ENCODE peak calls at places on chromosomes 2 and 18, in ten cellular contexts. Q is suprapubic skin, J is A549, A is uterus, O is stomach, L is esophagus muscularis mucosa, P is testis, K is tibial nerve, S is HCT116, Y is heart left ventricle. T is an unnamed sample.

GRCh38 chr2:73779472-73780241 is at the start of gene DUSP11:
- DNase-seq in S (peak), P (peak), Y (peak), L (peak), O (peak), A (peak), Q (peak), K (peak), J (peak), T (peak)

GRCh38 chr2:11133238-11133935 is 21.9 kb upstream of the SLC66A3 start:
- DNase-seq in S (no peak), J (no peak), Q (no peak), O (no peak), A (no peak), K (no peak), L (no peak), P (no peak), Y (no peak), T (no peak)

GRCh38 chr2:186308347-186308746 is 177.7 kb upstream of the ZC3H15 start:
- DNase-seq in S (no peak), J (no peak), K (no peak), Q (no peak), Y (no peak), O (no peak), L (no peak), P (no peak), A (no peak), T (no peak)

GRCh38 chr2:36562973-36563532 is 34.9 kb downstream of the FEZ2 start:
- DNase-seq in A (no peak), P (no peak), Q (no peak), Y (no peak), O (no peak), J (no peak), K (no peak), L (no peak), S (no peak), T (no peak)

GRCh38 chr2:7225848-7226247 is 308.6 kb downstream of the RNF144A start:
- DNase-seq in Y (no peak), J (no peak), A (no peak), L (no peak), P (no peak), O (no peak), Q (no peak), S (no peak), K (no peak), T (no peak)

GRCh38 chr2:241234066-241234790 is 45.8 kb downstream of the ANO7 start:
- DNase-seq in P (no peak), Y (peak), A (no peak), L (no peak), K (no peak), S (no peak), J (no peak), Q (no peak), O (no peak), T (no peak)

GRCh38 chr2:207113403-207113802 is 52.3 kb downstream of the KLF7 start:
- DNase-seq in K (no peak), Q (no peak), J (no peak), A (no peak), L (no peak), S (no peak), P (no peak), Y (no peak), O (no peak), T (no peak)

GRCh38 chr2:4110273-4110672 is 406.9 kb downstream of the DCDC2C start:
- DNase-seq in P (no peak), Y (no peak), O (no peak), L (peak), J (no peak), K (no peak), Q (no peak), A (no peak), S (no peak), T (no peak)

GRCh38 chr2:201350879-201351278 is 6.3 kb downstream of the FLACC1 start:
- DNase-seq in K (no peak), L (no peak), Q (no peak), Y (no peak), P (no peak), O (no peak), A (no peak), J (no peak), S (no peak), T (no peak)

GRCh38 chr18:49024808-49025361 is 74.1 kb upstream of the SMAD7 start:
- DNase-seq in Y (no peak), Q (peak), L (no peak), J (no peak), S (no peak), A (no peak), O (no peak), K (no peak), P (no peak), T (no peak)

GRCh38 chr2:196783431-196784094 is 15.9 kb downstream of the GTF3C3 start:
- DNase-seq in O (no peak), P (no peak), S (no peak), A (no peak), Y (no peak), L (no peak), Q (no peak), J (no peak), K (no peak), T (no peak)

GRCh38 chr2:232637832-232638231 is 4.4 kb downstream of the EFHD1 start:
- DNase-seq in J (no peak), P (no peak), Y (no peak), A (no peak), O (no peak), K (no peak), Q (no peak), S (no peak), L (no peak), T (no peak)

GRCh38 chr2:15693926-15694588 is 102.4 kb downstream of the DDX1 start:
- DNase-seq in O (no peak), K (no peak), Q (no peak), J (no peak), A (no peak), P (no peak), S (no peak), L (no peak), Y (no peak), T (no peak)

GRCh38 chr18:59837586-59837985 is 62.2 kb upstream of the PMAIP1 start:
- DNase-seq in Y (no peak), S (peak), P (peak), K (no peak), L (no peak), O (peak), A (peak), Q (peak), J (peak), T (no peak)

GRCh38 chr2:61853086-61853847 is 593 bp downstream of the FAM161A start:
- DNase-seq in Q (no peak), A (no peak), K (peak), Y (no peak), S (peak), P (peak), O (peak), J (peak), L (no peak), T (peak)

GRCh38 chr2:23476786-23477185 is 91.8 kb downstream of the KLHL29 start:
- DNase-seq in A (no peak), Y (no peak), Q (no peak), P (no peak), L (no peak), S (no peak), J (no peak), O (no peak), K (no peak), T (no peak)

GRCh38 chr2:79432731-79433146 is 80.1 kb upstream of the CTNNA2 start:
- DNase-seq in A (no peak), Q (no peak), S (no peak), Y (no peak), O (peak), L (no peak), K (no peak), P (peak), J (no peak), T (no peak)

GRCh38 chr2:16245481-16246054 is 305.2 kb downstream of the MYCN start:
- DNase-seq in P (no peak), A (no peak), L (no peak), J (no peak), O (no peak), Q (no peak), Y (no peak), S (no peak), K (no peak), T (no peak)

GRCh38 chr2:129492528-129492927 is 486.9 kb upstream of the RAB6C start:
- DNase-seq in J (no peak), Y (no peak), L (no peak), O (no peak), P (no peak), Q (no peak), A (no peak), K (no peak), S (no peak), T (no peak)

GRCh38 chr2:160976797-160977196 is 183.4 kb upstream of the TANK start:
- DNase-seq in Q (no peak), S (no peak), P (no peak), Y (no peak), L (no peak), J (no peak), K (no peak), O (no peak), A (no peak), T (no peak)

GRCh38 chr2:233130481-233130970 is 70.4 kb downstream of the INPP5D start:
- DNase-seq in Q (no peak), L (no peak), P (no peak), O (no peak), Y (no peak), K (no peak), J (no peak), A (no peak), S (no peak), T (no peak)

GRCh38 chr2:203019142-203019541 is 4.5 kb downstream of the NBEAL1 start:
- DNase-seq in A (no peak), P (no peak), O (no peak), S (no peak), Q (no peak), L (no peak), K (no peak), Y (no peak), J (no peak), T (no peak)

GRCh38 chr2:203014456-203015199 is at the start of gene NBEAL1:
- DNase-seq in O (peak), K (peak), L (peak), S (peak), Y (peak), P (peak), A (peak), Q (peak), J (peak), T (peak)

GRCh38 chr2:203016716-203017115 is 2.0 kb downstream of the NBEAL1 start:
- DNase-seq in A (no peak), Y (no peak), O (no peak), Q (no peak), J (no peak), S (no peak), K (no peak), L (no peak), P (no peak), T (no peak)

GRCh38 chr2:203021986-203022385 is 7.3 kb downstream of the NBEAL1 start:
- DNase-seq in O (no peak), K (no peak), A (no peak), P (no peak), Y (no peak), L (no peak), S (no peak), J (no peak), Q (no peak), T (no peak)

DNA sequence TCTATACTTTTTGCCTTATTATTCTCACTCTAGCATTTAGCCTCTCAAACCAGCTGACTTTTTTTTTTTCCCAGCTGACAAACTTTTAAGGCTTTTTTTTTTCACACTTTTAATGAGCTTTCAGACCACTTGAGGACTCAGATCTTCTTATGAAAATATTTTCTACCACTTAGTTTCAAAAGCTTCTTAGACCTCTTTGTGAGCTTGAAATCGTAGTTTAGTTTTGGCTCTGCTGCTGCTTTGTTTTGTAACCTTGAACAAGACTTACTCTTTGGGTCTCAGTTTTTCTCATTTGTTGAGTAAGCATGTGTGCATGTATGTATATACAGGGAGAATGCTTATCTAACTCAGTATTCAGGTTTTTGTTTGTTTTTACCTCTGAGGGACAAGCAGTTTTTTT is 3.5 kb downstream of the NBEAL1 start:
- DNase-seq in A (no peak), S (no peak), O (no peak), P (no peak), L (no peak), K (no peak), Y (no peak), Q (no peak), J (no peak), T (no peak)
- H3K4me3 ChIP-seq in A (peak), S (no peak), O (peak), P (peak), L (peak), K (peak), Y (peak), Q (peak), J (no peak), T (peak)

DNA sequence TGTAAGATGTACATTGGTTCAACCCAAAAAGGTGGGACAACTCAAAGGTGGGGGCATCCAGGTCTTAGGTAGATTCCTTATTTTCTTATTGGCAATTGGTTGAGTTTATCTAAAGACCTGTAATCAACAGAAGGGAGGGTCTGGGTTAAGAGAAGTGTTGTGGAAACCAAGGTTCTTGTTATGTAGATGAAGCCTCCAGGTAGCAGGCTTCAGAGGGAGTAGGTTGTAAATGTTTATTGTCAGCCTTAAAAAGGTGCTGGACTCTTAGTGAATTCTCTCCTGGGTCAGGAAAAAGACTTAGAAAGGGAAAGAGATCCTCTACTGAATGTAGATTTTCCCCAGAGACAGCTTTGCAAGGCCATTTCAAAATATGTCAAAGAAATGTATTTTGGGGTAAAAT is 125.3 kb upstream of the NDUFV2 start:
- DNase-seq in A (no peak), Y (no peak), O (no peak), Q (no peak), P (no peak), J (no peak), L (no peak), K (no peak), S (no peak), T (no peak)
- H3K27ac ChIP-seq in A (no peak), Y (no peak), O (no peak), Q (no peak), P (no peak), J (no peak), L (no peak), K (no peak), S (no peak), T (no peak)

GRCh38 chr2:47069628-47070154 is 85.4 kb downstream of the STPG4 start:
- DNase-seq in Q (no peak), K (peak), Y (peak), S (peak), P (no peak), O (peak), A (no peak), L (no peak), J (peak), T (peak)
- TF ChIP-seq POLR2A in Q (no peak), K (no peak), Y (no peak), S (no peak), P (no peak), O (no peak), A (peak), L (no peak), J (no peak), T (no peak)

DNA sequence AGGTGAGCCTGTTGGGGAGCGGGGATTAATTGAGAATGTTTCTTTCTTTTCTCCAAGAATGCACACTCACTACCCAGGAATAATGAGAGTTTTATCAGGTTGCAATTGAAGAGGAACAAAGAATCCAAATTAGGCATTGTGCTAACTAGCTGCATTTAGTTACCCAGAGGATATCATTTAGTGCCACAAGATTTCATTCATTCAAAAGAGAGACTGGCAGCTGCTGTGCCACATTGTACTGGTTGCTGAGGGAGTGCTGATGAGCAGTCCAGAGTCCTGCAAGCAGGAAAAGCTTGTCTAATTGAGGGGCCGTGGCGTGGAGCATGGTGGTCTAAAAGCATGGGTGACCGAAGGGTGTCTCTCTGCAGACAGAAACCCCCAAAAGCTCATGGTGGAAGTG is 97.6 kb downstream of the CTAGE1 start:
- DNase-seq in Q (no peak), L (no peak), J (no peak), P (no peak), A (no peak), S (no peak), O (no peak), K (no peak), Y (no peak), T (no peak)
- H3K4me3 ChIP-seq in Q (no peak), L (no peak), J (no peak), P (no peak), A (no peak), S (no peak), O (no peak), K (no peak), Y (no peak), T (no peak)

GRCh38 chr2:60532421-60532820 is 21.0 kb downstream of the BCL11A start:
- DNase-seq in K (no peak), O (no peak), J (no peak), S (no peak), Q (no peak), P (no peak), A (no peak), Y (no peak), L (no peak), T (no peak)
- H3K27ac ChIP-seq in K (no peak), O (peak), J (no peak), S (no peak), Q (no peak), P (no peak), A (no peak), Y (no peak), L (no peak), T (no peak)

GRCh38 chr2:192195548-192196418 is 1.1 kb upstream of the TMEFF2 start:
- DNase-seq in A (peak), Q (peak), L (no peak), O (peak), J (peak), P (peak), K (no peak), Y (peak), S (no peak), T (no peak)

GRCh38 chr2:192197387-192197786 is 2.7 kb upstream of the TMEFF2 start:
- DNase-seq in A (no peak), L (no peak), Q (no peak), P (no peak), J (peak), O (no peak), K (no peak), S (no peak), Y (no peak), T (no peak)

GRCh38 chr2:192194065-192194865 is 468 bp downstream of the TMEFF2 start:
- DNase-seq in P (peak), O (no peak), Q (peak), K (no peak), L (no peak), J (no peak), S (no peak), A (peak), Y (peak), T (peak)

GRCh38 chr2:192196451-192197194 is 1.9 kb upstream of the TMEFF2 start:
- DNase-seq in Q (no peak), L (no peak), J (no peak), Y (no peak), S (no peak), K (no peak), P (peak), A (no peak), O (no peak), T (no peak)

DNA sequence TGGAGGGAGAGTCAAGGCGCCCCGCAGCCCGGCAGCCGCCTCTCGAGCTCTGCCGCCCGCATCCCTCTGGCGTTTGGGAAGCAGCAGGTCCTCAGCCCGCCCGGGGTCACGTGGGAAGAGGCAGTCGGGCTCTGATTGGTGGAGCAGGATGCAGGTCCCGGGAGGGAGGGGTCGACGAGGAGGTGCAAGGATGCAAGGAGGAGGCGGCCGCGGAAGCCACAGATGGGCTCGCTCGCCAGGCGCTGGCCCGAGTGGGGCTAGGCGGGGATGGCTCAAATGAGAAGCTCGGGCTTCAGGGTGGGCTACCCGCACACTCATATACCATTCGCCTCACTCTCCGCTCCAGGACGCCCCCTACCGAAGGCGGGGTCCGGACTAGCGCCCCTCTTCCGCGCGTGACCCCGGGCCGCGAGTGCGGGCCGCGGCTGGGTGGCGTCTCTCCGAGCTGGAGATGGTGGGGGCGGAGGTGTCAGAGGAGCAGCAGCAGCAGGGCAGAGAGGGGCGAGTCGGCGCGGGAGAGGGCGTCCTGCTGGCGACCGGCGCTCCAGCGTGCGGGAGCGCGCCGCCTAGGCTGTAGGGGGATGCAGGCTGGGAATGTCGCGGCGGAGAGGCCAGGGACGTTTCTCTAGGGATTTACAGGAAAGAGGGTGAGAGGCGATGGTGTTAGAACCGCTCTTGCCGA is at the start of gene TMEFF2:
- DNase-seq in P (peak), S (no peak), O (peak), K (peak), J (peak), Y (peak), Q (peak), A (peak), L (no peak), T (peak)
- TF ChIP-seq POLR2A in P (no peak), S (no peak), O (no peak), K (no peak), J (no peak), Y (no peak), Q (no peak), A (no peak), L (no peak), T (no peak)

DNA sequence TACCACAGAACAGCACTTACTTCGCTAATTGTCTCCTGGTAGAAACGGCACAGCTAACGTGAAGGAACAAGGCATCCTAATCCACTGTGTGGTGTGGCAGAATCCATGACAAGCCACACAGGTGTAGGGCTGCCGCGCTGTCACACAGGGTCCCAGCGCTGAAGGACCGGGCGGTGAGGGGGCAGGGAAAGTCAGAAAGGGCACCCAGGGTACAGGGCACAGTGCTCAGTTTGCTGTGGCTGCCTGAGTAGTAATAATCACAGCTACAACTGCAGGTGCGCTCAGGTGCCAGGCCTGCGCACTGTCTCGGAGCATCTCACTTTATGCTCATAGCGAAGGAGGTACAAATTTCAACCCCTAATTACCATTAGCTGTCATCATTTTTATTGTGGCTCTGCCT is 55.2 kb upstream of the CAB39 start:
- DNase-seq in S (no peak), Q (no peak), L (no peak), A (no peak), K (no peak), J (no peak), P (no peak), Y (no peak), O (no peak), T (no peak)
- H3K4me3 ChIP-seq in S (no peak), Q (no peak), L (no peak), A (no peak), K (no peak), J (no peak), P (no peak), Y (no peak), O (no peak), T (no peak)

DNA sequence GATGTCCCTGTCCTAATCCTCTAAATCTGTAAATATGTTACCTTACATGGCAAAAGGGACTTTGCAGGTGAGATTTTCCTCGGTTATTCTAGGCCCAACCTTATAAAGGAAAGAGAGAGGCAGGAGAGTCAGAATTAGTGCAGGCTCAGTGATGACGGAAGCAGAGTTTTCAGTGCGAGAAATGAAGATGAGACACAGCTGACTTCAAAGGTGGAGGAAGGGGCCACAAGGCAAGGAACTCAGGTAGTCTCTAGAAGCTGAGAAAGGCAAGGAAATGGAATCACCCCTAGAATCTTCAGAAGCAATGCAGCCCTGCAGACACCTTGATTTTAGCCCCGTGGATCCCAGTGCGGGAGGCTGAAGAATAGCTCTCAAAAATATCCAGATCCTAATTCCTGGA is 7.2 kb upstream of the LCLAT1 start:
- DNase-seq in S (no peak), J (no peak), Y (no peak), A (no peak), L (no peak), Q (no peak), O (no peak), K (no peak), P (no peak), T (no peak)
- H3K27ac ChIP-seq in S (no peak), J (no peak), Y (no peak), A (no peak), L (no peak), Q (no peak), O (no peak), K (no peak), P (no peak), T (no peak)

GRCh38 chr18:46097853-46098615 is at the start of gene ATP5F1A:
- DNase-seq in S (peak), P (peak), K (peak), Q (peak), Y (peak), A (peak), O (peak), J (peak), L (peak), T (peak)
- TF ChIP-seq POLR2A in S (peak), P (no peak), K (peak), Q (peak), Y (peak), A (peak), O (no peak), J (peak), L (peak), T (peak)

T was measured in gastrocnemius medialis.